ENCODE peak calls at places on chromosomes 11 and 22, in five cellular contexts. H, P, J, G and C are unnamed samples.

GRCh38 chr22:38346506-38346905 is 29.3 kb upstream of the CSNK1E start:
- DNase-seq in H (no peak), P (no peak), J (no peak), G (no peak), C (no peak)

GRCh38 chr11:117759305-117759704 is 37.7 kb downstream of the DSCAML1 start:
- DNase-seq in H (no peak), P (no peak), J (no peak), G (no peak), C (no peak)

GRCh38 chr11:32448232-32448631 is 12.9 kb upstream of the WT1 start:
- DNase-seq in H (peak; percentile 52), P (peak; percentile 18), J (no peak), G (peak; percentile 74), C (no peak)

GRCh38 chr22:38122616-38123015 is 12.1 kb upstream of the BAIAP2L2 start:
- DNase-seq in H (no peak), P (no peak), J (no peak), G (no peak), C (no peak)

GRCh38 chr11:78022397-78023396 is at the start of gene KCTD14:
- DNase-seq in H (no peak), P (no peak), J (no peak), G (no peak), C (no peak)

GRCh38 chr11:2885676-2886081 is at the start of gene CDKN1C:
- DNase-seq in H (peak; percentile 47), P (peak; percentile 81), J (peak; percentile 90), G (peak; percentile 75), C (peak; percentile 79)

GRCh38 chr22:31246687-31247086 is 34.6 kb downstream of the LIMK2 start:
- DNase-seq in H (no peak), P (no peak), J (no peak), G (no peak), C (no peak)

GRCh38 chr11:124072147-124072546 is 31.0 kb upstream of the OR10G7 start:
- DNase-seq in H (no peak), P (no peak), J (no peak), G (no peak), C (no peak)

GRCh38 chr11:43790444-43790794 is 90.2 kb upstream of the ALKBH3 start:
- DNase-seq in H (no peak), P (no peak), J (no peak), G (peak; percentile 9), C (no peak)

GRCh38 chr22:21698430-21699329 is 32.9 kb downstream of the PPIL2 start:
- DNase-seq in H (no peak), P (no peak), J (peak; percentile 70), G (no peak), C (no peak)

GRCh38 chr11:69496631-69497220 is 15.3 kb downstream of the LINC01488 start:
- DNase-seq in H (no peak), P (no peak), J (peak; percentile 13), G (no peak), C (no peak)

GRCh38 chr22:29479417-29480261 is at the start of gene NEFH:
- DNase-seq in H (no peak), P (no peak), J (no peak), G (no peak), C (no peak)

GRCh38 chr11:29956076-29956556 is 60.7 kb downstream of the KCNA4 start:
- DNase-seq in H (no peak), P (no peak), J (no peak), G (no peak), C (no peak)

GRCh38 chr11:69376155-69377028 is 82.4 kb downstream of the MYEOV start:
- DNase-seq in H (no peak), P (no peak), J (peak; percentile 4), G (no peak), C (no peak)

GRCh38 chr11:67345247-67345948 is 7.9 kb downstream of the POLD4 start:
- DNase-seq in H (peak; percentile 55), P (no peak), J (no peak), G (peak; percentile 74), C (no peak)

GRCh38 chr22:38843716-38844660 is at the start of gene NPTXR:
- DNase-seq in H (no peak), P (no peak), J (peak; percentile 54), G (peak; percentile 42), C (no peak)

GRCh38 chr11:29578806-29579205 is 438.0 kb downstream of the KCNA4 start:
- DNase-seq in H (no peak), P (no peak), J (no peak), G (no peak), C (no peak)

GRCh38 chr11:206002-206384 is 1.2 kb downstream of the BET1L start:
- DNase-seq in H (no peak), P (no peak), J (no peak), G (no peak), C (no peak)

GRCh38 chr11:121478895-121479281 is 26.1 kb upstream of the SORL1-AS1 start:
- DNase-seq in H (no peak), P (no peak), J (no peak), G (no peak), C (no peak)

GRCh38 chr11:96715208-96715607 is 325.4 kb downstream of the JRKL start:
- DNase-seq in H (no peak), P (peak; percentile 21), J (no peak), G (no peak), C (no peak)

GRCh38 chr11:803770-804598 is 1.0 kb downstream of the PIDD1 start:
- DNase-seq in H (peak; percentile 21), P (no peak), J (no peak), G (no peak), C (no peak)

GRCh38 chr11:45839204-45839603 is 8.1 kb upstream of the CRY2 start:
- DNase-seq in H (no peak), P (no peak), J (no peak), G (no peak), C (no peak)

GRCh38 chr22:48204296-48204695 is 1441.8 kb downstream of the TBC1D22A start:
- DNase-seq in H (no peak), P (no peak), J (no peak), G (no peak), C (no peak)

GRCh38 chr22:22787805-22788459 is 99.7 kb upstream of the IGLL5 start:
- DNase-seq in H (no peak), P (peak; percentile 56), J (peak; percentile 35), G (peak; percentile 60), C (no peak)

GRCh38 chr22:45090364-45090960 is 73.3 kb upstream of the NUP50 start:
- DNase-seq in H (no peak), P (peak; percentile 48), J (no peak), G (peak; percentile 60), C (no peak)

GRCh38 chr11:70134490-70134889 is 56.4 kb downstream of the ANO1 start:
- DNase-seq in H (no peak), P (no peak), J (no peak), G (no peak), C (no peak)

GRCh38 chr22:28815729-28816128 is 15.4 kb upstream of the XBP1 start:
- DNase-seq in H (no peak), P (no peak), J (no peak), G (no peak), C (no peak)

GRCh38 chr22:40857309-40857851 is 432 bp downstream of the XPNPEP3 start:
- DNase-seq in H (no peak), P (peak; percentile 7), J (no peak), G (no peak), C (no peak)

GRCh38 chr22:42298746-42299145 is 28.3 kb upstream of the TCF20 start:
- DNase-seq in H (no peak), P (no peak), J (no peak), G (no peak), C (no peak)

GRCh38 chr22:42297778-42298177 is 27.3 kb upstream of the TCF20 start:
- DNase-seq in H (no peak), P (no peak), J (no peak), G (no peak), C (no peak)

GRCh38 chr22:42294034-42294985 is 23.9 kb upstream of the TCF20 start:
- DNase-seq in H (no peak), P (peak; percentile 48), J (peak; percentile 53), G (peak; percentile 23), C (no peak)

GRCh38 chr22:42296381-42296853 is 26.0 kb upstream of the TCF20 start:
- DNase-seq in H (no peak), P (no peak), J (peak; percentile 51), G (no peak), C (no peak)

GRCh38 chr22:42296883-42297282 is 26.4 kb upstream of the TCF20 start:
- DNase-seq in H (no peak), P (no peak), J (no peak), G (no peak), C (no peak)
- H3K4me3 ChIP-seq in H (no peak overlapping the region), P (no peak overlapping the region), J (no peak overlapping the region), G (no peak overlapping the region), C (no peak overlapping the region)

GRCh38 chr11:57330029-57330428 is 5.3 kb upstream of the TNKS1BP1 start:
- DNase-seq in H (no peak), P (no peak), J (no peak), G (no peak), C (no peak)
- H3K4me3 ChIP-seq in H (no peak overlapping the region), P (no peak overlapping the region), J (no peak overlapping the region), G (no peak overlapping the region), C (no peak overlapping the region)

GRCh38 chr11:73386026-73386425 is 9.8 kb downstream of the RELT start:
- DNase-seq in H (no peak), P (no peak), J (peak; percentile 47), G (no peak), C (peak; percentile 50)
- H3K4me3 ChIP-seq in H (no peak overlapping the region), P (no peak overlapping the region), J (no peak overlapping the region), G (no peak overlapping the region), C (peak overlapping the region; percentile 29)

GRCh38 chr11:9776203-9776602 is 112.3 kb downstream of the SWAP70 start:
- DNase-seq in H (no peak), P (no peak), J (no peak), G (peak; percentile 44), C (no peak)

GRCh38 chr11:9774109-9774508 is 110.2 kb downstream of the SWAP70 start:
- DNase-seq in H (no peak), P (no peak), J (no peak), G (no peak), C (no peak)

GRCh38 chr11:9774591-9775392 is 110.9 kb downstream of the SWAP70 start:
- DNase-seq in H (no peak), P (peak; percentile 92), J (no peak), G (peak; percentile 84), C (no peak)

GRCh38 chr11:9777066-9777465 is 113.2 kb downstream of the SWAP70 start:
- DNase-seq in H (no peak), P (no peak), J (no peak), G (no peak), C (no peak)

GRCh38 chr11:9775393-9775780 is 111.5 kb downstream of the SWAP70 start:
- DNase-seq in H (no peak), P (no peak), J (no peak), G (no peak), C (no peak)
- H3K4me3 ChIP-seq in H (no peak overlapping the region), P (no peak overlapping the region), J (no peak overlapping the region), G (no peak overlapping the region), C (no peak overlapping the region)